ENCODE peak calls at places on chromosomes 12 and 14, in five cellular contexts. Y, M, A, R and Q are unnamed samples.

GRCh38 chr12:84413656-84414055 is 498.9 kb downstream of the SLC6A15 start:
- DNase-seq in Y (no peak), M (no peak), A (no peak), R (no peak), Q (no peak)

GRCh38 chr14:54882521-54882920 is 20.1 kb downstream of the GCH1 start:
- DNase-seq in Y (no peak), M (no peak), A (no peak), R (no peak), Q (no peak)

GRCh38 chr12:58026421-58026820 is 85.1 kb downstream of the ATP23 start:
- DNase-seq in Y (no peak), M (no peak), A (no peak), R (no peak), Q (no peak)

GRCh38 chr12:94099191-94099983 is 49.0 kb upstream of the PLXNC1 start:
- DNase-seq in Y (no peak), M (no peak), A (no peak), R (no peak), Q (no peak)

GRCh38 chr14:91847693-91848092 is 19.6 kb downstream of the TC2N start:
- DNase-seq in Y (no peak), M (no peak), A (no peak), R (no peak), Q (no peak)

GRCh38 chr12:110564471-110564991 is 18.6 kb downstream of the PPTC7 start:
- DNase-seq in Y (no peak), M (no peak), A (no peak), R (no peak), Q (no peak)

GRCh38 chr12:120825337-120825736 is 78.8 kb downstream of the SPPL3 start:
- DNase-seq in Y (no peak), M (no peak), A (no peak), R (no peak), Q (no peak)

GRCh38 chr12:71558445-71558844 is 105.2 kb downstream of the ZFC3H1 start:
- DNase-seq in Y (no peak), M (no peak), A (peak; percentile 5), R (no peak), Q (no peak)

GRCh38 chr14:21509432-21510143 is 1.6 kb downstream of the METTL3 start:
- DNase-seq in Y (no peak), M (no peak), A (no peak), R (no peak), Q (no peak)

GRCh38 chr12:18828483-18828882 is 90.6 kb downstream of the CAPZA3 start:
- DNase-seq in Y (no peak), M (no peak), A (no peak), R (no peak), Q (no peak)

GRCh38 chr12:11810962-11811361 is 161.5 kb downstream of the ETV6 start:
- DNase-seq in Y (no peak), M (no peak), A (no peak), R (no peak), Q (peak; percentile 43)

GRCh38 chr14:89060191-89060590 is 235.7 kb downstream of the TTC8 start:
- DNase-seq in Y (no peak), M (no peak), A (peak; percentile 6), R (no peak), Q (no peak)

DNA sequence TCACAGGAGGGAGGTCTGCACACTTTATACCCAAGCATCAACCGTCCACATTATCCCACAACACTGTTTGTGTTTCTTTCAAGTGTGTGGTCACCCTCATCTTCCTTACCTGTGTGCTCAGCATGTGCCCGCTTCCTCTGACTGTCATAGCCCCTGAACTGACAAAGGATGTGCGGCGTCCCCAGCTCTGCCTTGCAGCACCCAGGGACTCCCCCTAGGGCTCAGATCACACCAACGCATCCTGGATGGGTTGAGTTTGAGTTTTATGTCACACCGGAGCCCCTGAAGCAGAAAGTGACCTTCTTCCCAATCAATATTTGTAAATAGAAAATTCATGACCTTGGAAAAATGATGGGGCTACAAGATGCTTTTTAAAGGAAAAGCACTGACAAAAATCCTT is 770.7 kb upstream of the TMEM132C start:
- DNase-seq in Y (no peak), M (no peak), A (no peak), R (no peak), Q (no peak)
- TF ChIP-seq CTCF in Y (no peak), M (no peak), A (no peak), R (no peak), Q (no peak)

GRCh38 chr14:24437020-24437735 is 5.4 kb downstream of the SDR39U1 start:
- DNase-seq in Y (no peak), M (no peak), A (no peak), R (no peak), Q (peak; percentile 10)
- TF ChIP-seq CTCF in Y (peak; percentile 16), M (no peak), A (no peak), R (no peak), Q (no peak)

GRCh38 chr12:107133462-107133861 is 40.1 kb upstream of the CRY1 start:
- DNase-seq in Y (no peak), M (no peak), A (no peak), R (no peak), Q (no peak)
- TF ChIP-seq CTCF in Y (no peak), M (no peak), A (no peak), R (no peak), Q (no peak)

GRCh38 chr14:100470523-100470897 is 116.7 kb downstream of the BEGAIN start:
- DNase-seq in Y (no peak), M (no peak), A (no peak), R (no peak), Q (no peak)
- TF ChIP-seq CTCF in Y (no peak), M (no peak), A (no peak), R (no peak), Q (no peak)

GRCh38 chr12:54993181-54993835 is 8.7 kb upstream of the TESPA1 start:
- DNase-seq in Y (peak; percentile 56), M (peak; percentile 17), A (peak; percentile 77), R (peak; percentile 20), Q (peak; percentile 61)

GRCh38 chr12:54991992-54992377 is 7.4 kb upstream of the TESPA1 start:
- DNase-seq in Y (no peak), M (no peak), A (no peak), R (no peak), Q (peak; percentile 13)

GRCh38 chr12:54988402-54989054 is 4.0 kb upstream of the TESPA1 start:
- DNase-seq in Y (no peak), M (peak; percentile 64), A (peak; percentile 52), R (no peak), Q (no peak)

GRCh38 chr12:54989829-54990228 is 5.3 kb upstream of the TESPA1 start:
- DNase-seq in Y (no peak), M (no peak), A (no peak), R (no peak), Q (no peak)

DNA sequence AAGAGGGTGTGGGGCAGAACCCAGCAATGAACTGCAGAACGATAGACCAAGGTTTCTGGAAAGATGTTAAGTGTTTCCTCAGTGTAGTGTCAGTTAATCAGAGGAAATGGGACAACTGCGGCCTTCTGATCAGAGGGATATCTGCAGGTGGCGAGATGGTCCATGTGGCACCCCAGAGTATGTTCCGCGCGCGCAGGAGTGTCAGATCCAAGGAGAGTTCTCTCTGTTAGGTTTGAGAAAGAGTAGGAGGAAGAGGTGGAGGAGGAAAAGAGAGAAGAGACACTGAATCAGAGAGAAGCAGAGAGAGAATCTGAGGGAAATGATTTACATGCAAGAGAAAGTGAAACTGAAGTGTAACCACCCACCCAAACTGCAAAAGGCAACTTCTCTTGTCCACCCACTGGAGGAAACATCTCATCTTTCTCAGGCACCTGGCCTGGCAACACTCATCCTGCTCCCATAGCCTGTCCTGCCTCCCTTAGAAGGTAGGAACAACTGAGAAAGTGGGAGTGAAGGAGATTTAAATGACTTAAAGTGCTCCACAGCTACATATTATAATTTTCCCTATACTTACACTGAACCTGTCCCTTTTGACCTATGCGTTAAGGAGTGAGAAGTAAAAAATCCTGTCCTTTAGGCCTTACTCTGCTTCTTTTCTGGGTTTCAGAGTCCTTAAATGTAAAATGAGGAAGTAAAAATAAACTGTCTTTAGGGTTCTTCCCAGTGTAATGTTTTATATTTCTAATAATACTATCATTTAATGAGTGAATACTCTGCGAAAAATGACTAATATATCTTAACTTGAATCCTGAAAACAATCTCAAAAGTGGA is 6.8 kb upstream of the TESPA1 start:
- DNase-seq in Y (peak; percentile 36), M (no peak), A (no peak), R (no peak), Q (peak; percentile 52)
- TF ChIP-seq CTCF in Y (no peak), M (no peak), A (no peak), R (no peak), Q (no peak)